ENCODE peak calls at places on chromosomes 5 and 9, in six cellular contexts. Z, O, T, Y, K and R are unnamed samples.

GRCh38 chr5:139178948-139179347 is 19.2 kb downstream of the SIL1 start:
- DNase-seq in T (peak), Y (no peak), Z (no peak), K (peak), O (peak), R (peak)

GRCh38 chr5:23482642-23483041 is 24.8 kb upstream of the PRDM9 start:
- DNase-seq in Y (no peak), K (no peak), Z (no peak), O (no peak), T (no peak), R (no peak)

GRCh38 chr9:105216440-105217178 is 27.8 kb upstream of the SLC44A1 start:
- DNase-seq in Y (no peak), O (no peak), K (peak), Z (no peak), T (no peak), R (no peak)

GRCh38 chr5:96851312-96852062 is 24.8 kb upstream of the ERAP2 start:
- DNase-seq in O (no peak), Z (no peak), K (no peak), Y (no peak), T (no peak), R (no peak)

GRCh38 chr5:144133050-144133633 is 37.3 kb downstream of the YIPF5 start:
- DNase-seq in Z (no peak), K (no peak), O (no peak), T (no peak), Y (no peak), R (no peak)

GRCh38 chr9:104740596-104740995 is 6.9 kb upstream of the NIPSNAP3A start:
- DNase-seq in Z (no peak), Y (no peak), T (no peak), K (no peak), O (peak), R (no peak)

GRCh38 chr5:167217097-167217743 is 1074.2 kb upstream of the WWC1 start:
- DNase-seq in K (no peak), T (no peak), Z (no peak), O (no peak), Y (no peak), R (peak)

GRCh38 chr9:131037336-131038255 is 28.6 kb downstream of the LAMC3 start:
- DNase-seq in Y (no peak), T (no peak), Z (no peak), O (peak), K (no peak), R (no peak)

GRCh38 chr9:26800322-26800721 is 92.3 kb downstream of the CAAP1 start:
- DNase-seq in T (no peak), O (no peak), Z (no peak), Y (no peak), K (peak), R (no peak)

GRCh38 chr9:137227853-137228514 is 682 bp downstream of the RNF224 start:
- DNase-seq in O (no peak), Z (no peak), T (no peak), Y (no peak), K (no peak), R (no peak)

GRCh38 chr5:137613554-137614265 is 114.6 kb upstream of the SPOCK1 start:
- DNase-seq in Z (no peak), K (peak), Y (no peak), O (peak), T (no peak), R (no peak)

GRCh38 chr9:37706290-37706689 is 47.3 kb upstream of the TRMT10B start:
- DNase-seq in Y (no peak), K (no peak), Z (peak), T (no peak), O (no peak), R (no peak)

GRCh38 chr5:34625246-34625645 is 30.9 kb upstream of the RAI14 start:
- DNase-seq in Z (peak), Y (no peak), K (no peak), T (no peak), O (no peak), R (no peak)

DNA sequence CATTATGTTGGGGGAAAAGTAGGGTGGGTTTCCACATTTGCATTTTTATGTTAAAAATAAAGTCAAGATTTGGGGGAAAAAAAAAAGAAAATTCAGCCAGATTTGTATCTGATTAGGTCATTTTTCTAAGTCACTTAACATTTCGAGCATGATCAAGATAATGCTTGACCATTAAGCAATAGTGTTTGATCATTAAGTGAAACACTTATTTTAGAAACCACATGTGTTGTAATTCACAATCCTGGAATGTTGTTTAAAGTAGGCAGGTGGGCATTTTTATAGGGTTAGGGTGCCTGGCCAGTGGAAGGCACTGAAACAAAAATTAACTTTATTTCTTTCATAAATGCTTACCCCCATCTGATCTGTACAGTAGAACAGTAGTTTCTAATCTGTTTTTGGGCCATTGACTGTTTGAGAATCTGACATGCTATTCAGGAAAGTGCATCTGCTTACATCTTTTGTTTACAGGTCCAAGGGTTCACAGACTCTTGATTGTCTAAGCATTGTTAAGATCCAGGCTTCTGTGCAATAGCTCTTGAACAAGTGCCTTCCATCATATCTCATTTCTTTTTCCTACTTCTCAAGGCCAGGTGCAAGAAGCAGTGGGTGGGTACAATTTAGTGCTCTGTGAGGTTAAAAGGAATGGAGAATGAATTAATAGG is 9.1 kb downstream of the ZCCHC9 start:
- DNase-seq in O (no peak), Z (no peak), T (no peak), Y (no peak), K (peak), R (no peak)
- H3K23ac ChIP-seq in O (no peak), Z (no peak), T (no peak), Y (no peak), K (no peak), R (no peak)

GRCh38 chr9:83981126-83981871 is 694 bp downstream of the RMI1 start:
- DNase-seq in T (no peak), K (peak), Y (no peak), Z (peak), O (peak), R (peak)
- H2BK5ac ChIP-seq in T (peak), K (peak), Y (peak), Z (peak), O (peak), R (peak)

GRCh38 chr5:170168797-170169196 is 63.1 kb downstream of the FOXI1 start:
- DNase-seq in K (no peak), Y (no peak), Z (no peak), T (no peak), O (no peak), R (no peak)

GRCh38 chr5:170166101-170166500 is 60.4 kb downstream of the FOXI1 start:
- DNase-seq in Z (no peak), T (no peak), K (no peak), Y (no peak), O (no peak), R (no peak)

GRCh38 chr5:170168002-170168401 is 62.3 kb downstream of the FOXI1 start:
- DNase-seq in K (no peak), Y (no peak), Z (no peak), O (no peak), T (no peak), R (no peak)

GRCh38 chr5:170173227-170173626 is 59.6 kb upstream of the C5orf58 start:
- DNase-seq in Z (peak), Y (no peak), T (no peak), O (peak), K (peak), R (peak)

DNA sequence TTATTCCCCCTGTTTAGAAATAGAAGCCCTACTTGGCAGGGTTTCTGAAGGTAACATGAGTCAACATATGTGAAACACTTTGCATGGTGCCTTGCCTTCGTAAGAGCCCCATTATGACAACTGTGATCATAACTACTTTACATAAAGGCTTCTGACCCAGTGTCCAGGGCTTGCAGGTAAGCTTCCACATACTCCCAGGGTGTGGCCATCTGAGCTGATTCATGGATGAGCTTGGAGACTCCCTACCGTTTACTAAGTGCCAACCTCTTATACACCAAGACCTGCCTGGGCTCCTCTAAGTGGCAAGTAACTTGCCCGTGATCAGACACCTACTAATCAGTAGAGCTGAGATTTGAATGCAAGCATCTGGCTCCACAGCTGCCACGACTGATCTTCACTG is 62.8 kb upstream of the C5orf58 start:
- DNase-seq in K (no peak), Z (no peak), O (no peak), Y (no peak), T (no peak), R (no peak)
- H3K4me3 ChIP-seq in K (no peak), Z (no peak), O (no peak), Y (no peak), T (no peak), R (no peak)

GRCh38 chr5:6585168-6585567 is 47.7 kb downstream of the NSUN2 start:
- DNase-seq in O (no peak), K (no peak), Z (no peak), T (no peak), Y (no peak), R (no peak)
- H3K23ac ChIP-seq in O (no peak), K (no peak), Z (no peak), T (no peak), Y (no peak), R (no peak)

DNA sequence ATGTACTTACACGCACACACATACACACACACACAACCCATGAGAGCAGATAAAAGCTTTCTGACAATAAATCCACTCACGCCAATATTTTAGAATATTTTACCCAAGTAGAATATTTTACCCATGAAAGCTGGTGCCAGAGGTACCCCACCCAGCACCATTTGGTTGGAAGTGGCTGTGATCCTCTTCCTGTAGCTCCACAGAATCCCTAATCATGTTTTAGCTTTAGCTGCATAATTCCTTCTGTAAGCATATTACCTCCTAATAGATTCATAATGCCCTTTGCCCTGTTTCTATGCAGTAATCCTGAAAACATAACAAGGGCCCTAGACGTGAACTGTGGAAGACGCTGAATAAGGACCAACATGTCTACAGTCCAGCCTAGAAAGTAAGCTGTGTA is 98.0 kb downstream of the USP20 start:
- DNase-seq in K (no peak), O (no peak), Y (no peak), T (no peak), Z (peak), R (no peak)
- H2BK5ac ChIP-seq in K (no peak), O (no peak), Y (no peak), T (no peak), Z (no peak), R (no peak)

DNA sequence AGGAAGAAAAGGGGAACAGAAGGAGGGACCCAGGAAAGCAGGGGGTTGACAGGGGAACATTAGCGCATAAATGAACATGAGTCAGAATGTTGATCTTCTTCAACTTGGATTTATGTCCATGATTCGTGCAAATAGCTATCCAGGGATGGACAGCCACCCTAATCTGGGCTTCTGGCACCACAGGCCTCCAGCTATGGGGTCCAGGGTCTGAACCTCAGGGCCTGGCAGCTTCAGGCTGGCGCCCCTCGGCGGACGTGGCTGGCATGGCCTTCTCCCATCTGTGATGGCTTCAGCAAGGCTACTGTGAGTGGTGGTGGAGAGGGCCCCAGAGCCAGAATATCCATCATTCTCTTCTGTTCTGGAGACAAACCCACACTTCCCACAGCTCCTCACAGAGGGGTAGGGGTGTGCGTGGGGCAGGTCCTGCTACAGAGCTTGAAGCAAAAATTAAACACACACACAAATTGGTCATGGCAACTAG is 9.5 kb downstream of the GPX3 start:
- DNase-seq in Z (no peak), T (no peak), K (no peak), Y (no peak), O (no peak), R (no peak)
- H3K4me3 ChIP-seq in Z (no peak), T (no peak), K (no peak), Y (no peak), O (no peak), R (no peak)

GRCh38 chr5:98785244-98785643 is 11.8 kb downstream of the RGMB start:
- DNase-seq in Z (no peak), O (no peak), Y (no peak), T (no peak), K (no peak), R (no peak)

GRCh38 chr5:98781520-98781919 is 8.1 kb downstream of the RGMB start:
- DNase-seq in O (no peak), Y (no peak), Z (no peak), T (no peak), K (no peak), R (no peak)

GRCh38 chr5:98784411-98784810 is 10.9 kb downstream of the RGMB start:
- DNase-seq in Z (no peak), Y (no peak), T (no peak), O (no peak), K (peak), R (no peak)

GRCh38 chr5:98781964-98782363 is 8.5 kb downstream of the RGMB start:
- DNase-seq in T (no peak), Z (no peak), Y (no peak), O (no peak), K (no peak), R (no peak)

GRCh38 chr5:98783051-98783649 is 9.7 kb downstream of the RGMB start:
- DNase-seq in T (no peak), K (no peak), Y (no peak), O (no peak), Z (no peak), R (no peak)
- H3K23ac ChIP-seq in T (no peak), K (no peak), Y (no peak), O (peak), Z (no peak), R (no peak)

GRCh38 chr5:91306497-91306896 is 76.6 kb downstream of the ARRDC3 start:
- DNase-seq in Z (no peak), Y (no peak), K (no peak), T (no peak), O (peak), R (no peak)

GRCh38 chr5:91311168-91311696 is 71.9 kb downstream of the ARRDC3 start:
- DNase-seq in Z (no peak), T (no peak), K (no peak), Y (no peak), O (no peak), R (no peak)

GRCh38 chr5:91302958-91303357 is 80.2 kb downstream of the ARRDC3 start:
- DNase-seq in K (no peak), O (no peak), Z (no peak), T (no peak), Y (no peak), R (no peak)

GRCh38 chr5:91305640-91306039 is 77.5 kb downstream of the ARRDC3 start:
- DNase-seq in O (no peak), Z (no peak), Y (no peak), K (no peak), T (no peak), R (no peak)

DNA sequence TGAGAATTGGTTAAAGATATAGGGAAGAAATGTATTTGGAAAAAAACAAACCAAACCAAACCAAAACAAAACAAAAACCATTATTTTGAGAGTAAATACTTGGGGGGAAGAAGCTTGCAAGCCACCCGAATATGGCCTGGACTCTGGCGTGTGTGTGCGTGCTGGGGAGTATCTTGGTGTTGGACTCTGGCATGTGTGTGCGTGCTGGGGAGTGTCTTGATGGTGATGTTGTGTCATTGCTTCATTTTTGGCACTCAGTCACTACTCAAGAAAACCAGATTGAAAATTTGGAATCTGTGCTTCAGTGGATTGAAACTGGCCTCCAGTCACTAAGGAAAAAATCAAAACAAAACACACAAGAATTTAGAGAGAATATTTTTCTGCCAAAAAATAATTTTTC is 76.1 kb downstream of the ARRDC3 start:
- DNase-seq in K (no peak), O (peak), T (no peak), Z (no peak), Y (no peak), R (no peak)
- H2BK5ac ChIP-seq in K (no peak), O (no peak), T (no peak), Z (no peak), Y (no peak), R (no peak)